ENCODE peak calls at places on chromosomes 6 and 20, in nine cellular contexts. One of them, this sample, is unnamed.

GRCh38 chr6:37149750-37150149 is 20.2 kb upstream of the PIM1 start:
- DNase-seq in endothelial cell of umbilical vein: no peak
- DNase-seq in BJ: no peak
- DNase-seq in GM12865: peak; percentile 51
- DNase-seq in upper lobe of right lung: no peak
- DNase-seq in HFFc6: no peak
- DNase-seq in cardiac fibroblast: no peak
- DNase-seq in GM12864: no peak
- DNase-seq in glutamatergic neuron: no peak
- DNase-seq in this sample: no peak

GRCh38 chr6:34616230-34616591 is 60.1 kb upstream of the SPDEF start:
- DNase-seq in upper lobe of right lung: no peak
- DNase-seq in BJ: no peak
- DNase-seq in HFFc6: no peak
- DNase-seq in GM12865: no peak
- DNase-seq in glutamatergic neuron: no peak
- DNase-seq in GM12864: no peak
- DNase-seq in cardiac fibroblast: no peak
- DNase-seq in endothelial cell of umbilical vein: no peak
- DNase-seq in this sample: no peak

GRCh38 chr6:122200441-122200840 is 199.0 kb upstream of the HSF2 start:
- DNase-seq in cardiac fibroblast: no peak
- DNase-seq in GM12865: no peak
- DNase-seq in upper lobe of right lung: no peak
- DNase-seq in GM12864: no peak
- DNase-seq in glutamatergic neuron: no peak
- DNase-seq in endothelial cell of umbilical vein: no peak
- DNase-seq in HFFc6: no peak
- DNase-seq in BJ: no peak
- DNase-seq in this sample: no peak

GRCh38 chr6:62982951-62983350 is 228.3 kb upstream of the FKBP1C start:
- DNase-seq in BJ: no peak
- DNase-seq in upper lobe of right lung: no peak
- DNase-seq in GM12865: no peak
- DNase-seq in endothelial cell of umbilical vein: no peak
- DNase-seq in cardiac fibroblast: no peak
- DNase-seq in GM12864: no peak
- DNase-seq in HFFc6: no peak
- DNase-seq in glutamatergic neuron: no peak
- DNase-seq in this sample: no peak

GRCh38 chr6:132749111-132749510 is 8.6 kb downstream of the VNN2 start:
- DNase-seq in endothelial cell of umbilical vein: no peak
- DNase-seq in HFFc6: peak; percentile 1
- DNase-seq in cardiac fibroblast: peak; percentile 24
- DNase-seq in GM12865: peak; percentile 11
- DNase-seq in glutamatergic neuron: no peak
- DNase-seq in BJ: no peak
- DNase-seq in upper lobe of right lung: no peak
- DNase-seq in GM12864: no peak
- DNase-seq in this sample: no peak

GRCh38 chr6:33621396-33622388 is 570 bp downstream of the ITPR3 start:
- DNase-seq in BJ: no peak
- DNase-seq in cardiac fibroblast: peak; percentile 57
- DNase-seq in HFFc6: no peak
- DNase-seq in upper lobe of right lung: peak; percentile 88
- DNase-seq in GM12865: peak; percentile 46
- DNase-seq in endothelial cell of umbilical vein: peak; percentile 34
- DNase-seq in glutamatergic neuron: no peak
- DNase-seq in GM12864: no peak
- DNase-seq in this sample: peak; percentile 49

GRCh38 chr6:6661684-6662083 is 73.2 kb downstream of the LY86 start:
- DNase-seq in HFFc6: no peak
- DNase-seq in upper lobe of right lung: no peak
- DNase-seq in GM12864: no peak
- DNase-seq in cardiac fibroblast: peak; percentile 82
- DNase-seq in GM12865: no peak
- DNase-seq in glutamatergic neuron: no peak
- DNase-seq in BJ: no peak
- DNase-seq in endothelial cell of umbilical vein: peak; percentile 55
- DNase-seq in this sample: peak; percentile 17

GRCh38 chr20:21103582-21104465 is 2.3 kb downstream of the LINC00237 start:
- DNase-seq in GM12864: no peak
- DNase-seq in endothelial cell of umbilical vein: no peak
- DNase-seq in cardiac fibroblast: no peak
- DNase-seq in glutamatergic neuron: no peak
- DNase-seq in HFFc6: no peak
- DNase-seq in BJ: no peak
- DNase-seq in GM12865: no peak
- DNase-seq in upper lobe of right lung: no peak
- DNase-seq in this sample: no peak

GRCh38 chr6:159119835-159120234 is 49.4 kb upstream of the FNDC1 start:
- DNase-seq in GM12865: no peak
- DNase-seq in GM12864: no peak
- DNase-seq in glutamatergic neuron: no peak
- DNase-seq in upper lobe of right lung: no peak
- DNase-seq in endothelial cell of umbilical vein: no peak
- DNase-seq in cardiac fibroblast: no peak
- DNase-seq in BJ: no peak
- DNase-seq in HFFc6: no peak
- DNase-seq in this sample: no peak

GRCh38 chr6:109454483-109455160 is 950 bp downstream of the MICAL1 start:
- DNase-seq in BJ: no peak
- DNase-seq in GM12865: peak; percentile 86
- DNase-seq in HFFc6: no peak
- DNase-seq in endothelial cell of umbilical vein: no peak
- DNase-seq in glutamatergic neuron: peak; percentile 60
- DNase-seq in upper lobe of right lung: peak; percentile 75
- DNase-seq in cardiac fibroblast: peak; percentile 35
- DNase-seq in GM12864: peak; percentile 65
- DNase-seq in this sample: no peak

GRCh38 chr20:3766381-3766780 is 1.2 kb downstream of the ADISSP start:
- DNase-seq in glutamatergic neuron: no peak
- DNase-seq in GM12865: no peak
- DNase-seq in endothelial cell of umbilical vein: no peak
- DNase-seq in upper lobe of right lung: no peak
- DNase-seq in cardiac fibroblast: no peak
- DNase-seq in HFFc6: no peak
- DNase-seq in BJ: no peak
- DNase-seq in GM12864: no peak
- DNase-seq in this sample: no peak

GRCh38 chr20:3766832-3767433 is 620 bp downstream of the ADISSP start:
- DNase-seq in cardiac fibroblast: no peak
- DNase-seq in glutamatergic neuron: no peak
- DNase-seq in BJ: no peak
- DNase-seq in GM12864: no peak
- DNase-seq in GM12865: no peak
- DNase-seq in endothelial cell of umbilical vein: no peak
- DNase-seq in HFFc6: no peak
- DNase-seq in upper lobe of right lung: no peak
- DNase-seq in this sample: peak; percentile 36

GRCh38 chr20:3765171-3765887 is 2.2 kb downstream of the ADISSP start:
- DNase-seq in HFFc6: no peak
- DNase-seq in cardiac fibroblast: no peak
- DNase-seq in endothelial cell of umbilical vein: no peak
- DNase-seq in glutamatergic neuron: no peak
- DNase-seq in upper lobe of right lung: no peak
- DNase-seq in GM12864: no peak
- DNase-seq in BJ: no peak
- DNase-seq in GM12865: no peak
- DNase-seq in this sample: no peak

GRCh38 chr20:3768342-3769130 is 983 bp upstream of the ADISSP start:
- DNase-seq in cardiac fibroblast: peak; percentile 79
- DNase-seq in glutamatergic neuron: peak; percentile 92
- DNase-seq in upper lobe of right lung: peak; percentile 88
- DNase-seq in GM12865: peak; percentile 80
- DNase-seq in BJ: no peak
- DNase-seq in endothelial cell of umbilical vein: peak; percentile 75
- DNase-seq in GM12864: no peak
- DNase-seq in HFFc6: peak; percentile 84
- DNase-seq in this sample: peak; percentile 76

DNA sequence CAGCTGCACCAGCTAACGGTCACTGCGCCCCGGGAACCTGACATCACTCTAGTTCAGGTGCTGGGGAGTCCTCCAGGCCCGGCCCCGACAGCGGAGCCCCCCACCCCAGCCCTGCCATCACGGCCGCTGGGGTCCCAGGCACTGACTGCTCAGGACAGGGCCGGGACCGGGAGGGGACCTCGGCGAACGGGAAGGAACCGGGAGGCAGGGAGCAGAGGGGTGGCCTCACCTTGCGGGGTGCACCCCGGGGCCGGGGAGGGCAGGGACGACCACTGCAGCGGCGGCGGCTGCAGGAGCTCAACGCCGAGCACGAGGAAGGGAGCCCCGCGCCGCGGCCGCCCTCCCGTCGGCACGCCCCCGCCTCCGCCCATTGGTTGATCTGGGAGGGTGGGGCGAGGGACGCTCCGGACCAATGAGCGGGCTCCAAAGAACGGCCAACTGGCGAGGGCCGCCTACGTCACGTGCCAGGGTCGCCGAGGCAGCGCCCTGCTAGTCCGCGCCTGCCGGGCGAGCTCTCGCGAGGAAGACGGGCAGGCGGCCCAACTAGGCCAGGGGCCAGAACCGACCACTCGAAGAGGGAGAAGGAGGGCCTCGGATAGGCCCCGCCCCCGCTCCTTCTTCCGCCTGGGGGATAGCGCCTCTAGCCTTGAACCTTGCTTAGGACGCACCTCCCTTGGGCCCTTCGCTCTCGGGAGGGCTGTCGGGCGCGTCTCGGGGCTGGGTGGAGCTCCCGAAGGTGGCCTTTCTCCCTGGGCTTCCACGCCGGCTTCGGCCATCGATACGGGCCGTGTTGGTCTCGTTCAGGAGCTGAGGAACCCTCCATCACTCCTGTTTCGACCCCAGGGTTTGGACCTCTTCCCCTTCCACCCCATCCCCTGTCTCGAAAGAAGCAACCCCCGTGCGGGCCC is at the start of gene ADISSP:
- DNase-seq in endothelial cell of umbilical vein: peak; percentile 98
- DNase-seq in glutamatergic neuron: peak; percentile 99
- DNase-seq in cardiac fibroblast: peak; percentile 99
- DNase-seq in upper lobe of right lung: peak; percentile 100
- DNase-seq in HFFc6: peak; percentile 98
- DNase-seq in GM12864: peak; percentile 94
- DNase-seq in BJ: peak; percentile 85
- DNase-seq in GM12865: peak; percentile 99
- DNase-seq in this sample: peak; percentile 99
- TF ChIP-seq CTCF in endothelial cell of umbilical vein: no peak
- TF ChIP-seq CTCF in glutamatergic neuron: no peak
- TF ChIP-seq CTCF in cardiac fibroblast: no peak
- TF ChIP-seq CTCF in upper lobe of right lung: no peak
- TF ChIP-seq CTCF in HFFc6: no peak
- TF ChIP-seq CTCF in GM12864: peak; percentile 17
- TF ChIP-seq CTCF in BJ: peak; percentile 30
- TF ChIP-seq CTCF in GM12865: peak; percentile 18
- TF ChIP-seq CTCF in this sample: no peak

DNA sequence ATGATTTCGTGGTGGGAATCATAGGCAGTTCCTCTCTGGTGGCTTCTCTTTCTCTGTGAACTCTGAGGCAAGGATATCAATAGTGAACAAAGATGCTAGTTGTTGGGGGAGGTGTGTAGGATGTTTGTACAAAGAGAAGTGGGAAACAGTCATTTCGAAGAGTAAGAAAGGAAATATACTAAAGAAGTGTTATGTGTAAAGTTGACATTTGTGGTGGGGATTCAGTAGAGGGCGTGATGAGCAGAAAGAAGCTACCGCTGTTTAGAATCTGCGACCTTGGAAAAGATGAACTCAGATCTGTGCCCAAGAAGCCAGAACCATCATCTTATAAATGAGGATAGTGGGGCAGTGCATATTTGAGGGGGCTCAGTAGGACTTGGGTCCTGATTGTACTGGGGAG is 11.4 kb downstream of the SLC35F1 start:
- DNase-seq in endothelial cell of umbilical vein: no peak
- DNase-seq in upper lobe of right lung: no peak
- DNase-seq in HFFc6: no peak
- DNase-seq in GM12865: no peak
- DNase-seq in BJ: no peak
- DNase-seq in glutamatergic neuron: no peak
- DNase-seq in GM12864: no peak
- DNase-seq in cardiac fibroblast: no peak
- DNase-seq in this sample: no peak
- TF ChIP-seq CTCF in endothelial cell of umbilical vein: no peak
- TF ChIP-seq CTCF in upper lobe of right lung: no peak
- TF ChIP-seq CTCF in HFFc6: no peak
- TF ChIP-seq CTCF in GM12865: no peak
- TF ChIP-seq CTCF in BJ: no peak
- TF ChIP-seq CTCF in glutamatergic neuron: no peak
- TF ChIP-seq CTCF in GM12864: peak; percentile 18
- TF ChIP-seq CTCF in cardiac fibroblast: no peak
- TF ChIP-seq CTCF in this sample: peak; percentile 17

GRCh38 chr6:5587648-5588047 is 326.3 kb downstream of the FARS2 start:
- DNase-seq in glutamatergic neuron: no peak
- DNase-seq in endothelial cell of umbilical vein: no peak
- DNase-seq in GM12864: no peak
- DNase-seq in BJ: no peak
- DNase-seq in upper lobe of right lung: no peak
- DNase-seq in cardiac fibroblast: no peak
- DNase-seq in HFFc6: no peak
- DNase-seq in GM12865: no peak
- DNase-seq in this sample: no peak

GRCh38 chr6:5584072-5584471 is 322.8 kb downstream of the FARS2 start:
- DNase-seq in BJ: peak; percentile 25
- DNase-seq in endothelial cell of umbilical vein: no peak
- DNase-seq in upper lobe of right lung: no peak
- DNase-seq in GM12864: no peak
- DNase-seq in glutamatergic neuron: no peak
- DNase-seq in GM12865: no peak
- DNase-seq in cardiac fibroblast: peak; percentile 63
- DNase-seq in HFFc6: peak; percentile 62
- DNase-seq in this sample: no peak

GRCh38 chr6:5580736-5581568 is 319.6 kb downstream of the FARS2 start:
- DNase-seq in upper lobe of right lung: no peak
- DNase-seq in GM12865: peak; percentile 24
- DNase-seq in GM12864: no peak
- DNase-seq in glutamatergic neuron: no peak
- DNase-seq in BJ: no peak
- DNase-seq in endothelial cell of umbilical vein: no peak
- DNase-seq in HFFc6: no peak
- DNase-seq in cardiac fibroblast: no peak
- DNase-seq in this sample: no peak

GRCh38 chr6:5583528-5583927 is 322.2 kb downstream of the FARS2 start:
- DNase-seq in endothelial cell of umbilical vein: no peak
- DNase-seq in HFFc6: no peak
- DNase-seq in glutamatergic neuron: no peak
- DNase-seq in GM12864: no peak
- DNase-seq in upper lobe of right lung: no peak
- DNase-seq in cardiac fibroblast: no peak
- DNase-seq in BJ: no peak
- DNase-seq in GM12865: no peak
- DNase-seq in this sample: no peak

GRCh38 chr6:5582758-5583157 is 321.4 kb downstream of the FARS2 start:
- DNase-seq in BJ: no peak
- DNase-seq in GM12865: no peak
- DNase-seq in endothelial cell of umbilical vein: no peak
- DNase-seq in glutamatergic neuron: no peak
- DNase-seq in GM12864: no peak
- DNase-seq in HFFc6: no peak
- DNase-seq in upper lobe of right lung: no peak
- DNase-seq in cardiac fibroblast: peak; percentile 7
- DNase-seq in this sample: no peak
- TF ChIP-seq CTCF in BJ: peak; percentile 29
- TF ChIP-seq CTCF in GM12865: no peak
- TF ChIP-seq CTCF in endothelial cell of umbilical vein: no peak
- TF ChIP-seq CTCF in glutamatergic neuron: no peak
- TF ChIP-seq CTCF in GM12864: no peak
- TF ChIP-seq CTCF in HFFc6: peak; percentile 35
- TF ChIP-seq CTCF in upper lobe of right lung: no peak
- TF ChIP-seq CTCF in cardiac fibroblast: no peak
- TF ChIP-seq CTCF in this sample: no peak

GRCh38 chr6:12909828-12910227 is 193.3 kb downstream of the PHACTR1 start:
- DNase-seq in HFFc6: no peak
- DNase-seq in GM12865: no peak
- DNase-seq in cardiac fibroblast: no peak
- DNase-seq in GM12864: no peak
- DNase-seq in endothelial cell of umbilical vein: no peak
- DNase-seq in glutamatergic neuron: peak; percentile 22
- DNase-seq in BJ: no peak
- DNase-seq in upper lobe of right lung: no peak
- DNase-seq in this sample: no peak
- TF ChIP-seq CTCF in HFFc6: no peak
- TF ChIP-seq CTCF in GM12865: no peak
- TF ChIP-seq CTCF in cardiac fibroblast: no peak
- TF ChIP-seq CTCF in GM12864: no peak
- TF ChIP-seq CTCF in endothelial cell of umbilical vein: no peak
- TF ChIP-seq CTCF in glutamatergic neuron: no peak
- TF ChIP-seq CTCF in BJ: no peak
- TF ChIP-seq CTCF in upper lobe of right lung: no peak
- TF ChIP-seq CTCF in this sample: no peak